ENCODE peak calls at places on chromosomes 1 and 21, in six cellular contexts. G is esophagus squamous epithelium, N is cardiac fibroblast, K is stomach, T is heart left ventricle, D is brain microvascular endothelial cell. C is an unnamed sample.

GRCh38 chr21:41712201-41712600 is 54.7 kb downstream of the RIPK4 start:
- DNase-seq in G (no peak), N (no peak), K (no peak), T (no peak), D (no peak), C (no peak)

GRCh38 chr21:31173881-31174555 is 135.7 kb upstream of the KRTAP19-8 start:
- DNase-seq in G (no peak), N (no peak), K (peak; percentile 38), T (peak; percentile 38), D (no peak), C (peak; percentile 29)

GRCh38 chr1:117512728-117513321 is 93.0 kb upstream of the TENT5C start:
- DNase-seq in G (no peak), N (peak; percentile 49), K (no peak), T (no peak), D (no peak), C (peak; percentile 24)

GRCh38 chr1:52674497-52675384 is 23.4 kb downstream of the COA7 start:
- DNase-seq in G (no peak), N (peak; percentile 32), K (no peak), T (no peak), D (peak; percentile 29), C (no peak)

GRCh38 chr1:210364479-210364878 is 35.8 kb downstream of the HHAT start:
- DNase-seq in G (no peak), N (no peak), K (no peak), T (no peak), D (no peak), C (no peak)

GRCh38 chr1:242468749-242469148 is 55.7 kb downstream of the PLD5 start:
- DNase-seq in G (no peak), N (no peak), K (no peak), T (no peak), D (no peak), C (no peak)

GRCh38 chr1:41917835-41918449 is 780 bp downstream of the HIVEP3 start:
- DNase-seq in G (no peak), N (no peak), K (peak; percentile 51), T (peak; percentile 42), D (no peak), C (peak; percentile 26)

GRCh38 chr1:35031103-35031452 is 667 bp downstream of the ZMYM6 start:
- DNase-seq in G (no peak), N (peak; percentile 61), K (no peak), T (no peak), D (peak; percentile 43), C (peak; percentile 49)

GRCh38 chr1:30732277-30732996 is 9.1 kb upstream of the MATN1 start:
- DNase-seq in G (no peak), N (peak; percentile 9), K (no peak), T (no peak), D (no peak), C (peak; percentile 60)

GRCh38 chr1:16461681-16462080 is 21.2 kb downstream of the NECAP2 start:
- DNase-seq in G (no peak), N (no peak), K (no peak), T (no peak), D (no peak), C (no peak)

GRCh38 chr1:177181631-177182291 is 11.0 kb downstream of the BRINP2 start:
- DNase-seq in G (no peak), N (peak; percentile 54), K (peak; percentile 62), T (peak; percentile 52), D (peak; percentile 34), C (peak; percentile 34)

GRCh38 chr1:110345480-110345879 is 6.3 kb downstream of the RBM15 start:
- DNase-seq in G (no peak), N (no peak), K (no peak), T (no peak), D (no peak), C (no peak)

GRCh38 chr1:110348050-110348449 is 8.9 kb downstream of the RBM15 start:
- DNase-seq in G (no peak), N (no peak), K (no peak), T (no peak), D (no peak), C (no peak)

GRCh38 chr1:110348771-110349170 is 9.6 kb downstream of the RBM15 start:
- DNase-seq in G (no peak), N (no peak), K (no peak), T (no peak), D (no peak), C (no peak)

GRCh38 chr1:110346690-110347089 is 7.5 kb downstream of the RBM15 start:
- DNase-seq in G (no peak), N (no peak), K (no peak), T (no peak), D (no peak), C (no peak)

DNA sequence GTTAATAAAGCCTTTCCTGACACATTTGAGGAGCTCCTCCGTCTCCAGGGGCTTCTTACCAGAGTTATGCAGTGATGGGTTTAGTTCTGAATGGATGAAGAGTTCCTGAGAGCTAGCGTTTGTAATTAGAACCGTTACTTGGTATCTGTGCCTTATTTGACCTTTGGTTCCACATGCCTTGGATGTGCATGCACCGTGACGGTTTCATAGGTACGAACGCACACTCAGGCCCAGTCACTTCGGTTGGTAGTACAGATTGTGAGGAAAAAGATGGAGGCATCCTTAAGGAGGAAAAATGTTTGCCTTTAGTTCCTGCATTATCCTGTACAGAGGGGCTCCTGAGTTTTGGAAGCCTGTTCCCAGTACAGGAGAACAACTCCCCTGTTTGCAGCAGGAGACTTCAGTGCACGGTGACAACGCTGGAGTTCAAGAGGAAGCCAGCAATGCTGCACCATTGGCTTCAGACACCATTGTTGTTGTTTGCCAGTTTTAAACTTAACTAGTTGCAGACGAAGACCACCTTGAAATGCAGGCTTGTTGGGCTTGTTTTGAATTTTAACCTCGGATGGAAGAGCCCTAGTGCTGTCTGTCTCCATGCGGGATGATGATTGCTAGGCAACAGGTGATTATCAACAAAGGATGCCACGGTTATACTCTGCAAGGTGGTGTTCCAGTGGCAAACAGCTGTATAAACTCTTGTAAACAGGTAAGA is 8.2 kb downstream of the RBM15 start:
- DNase-seq in G (no peak), N (no peak), K (no peak), T (no peak), D (no peak), C (no peak)
- H3K4me3 ChIP-seq in G (no peak overlapping the region), N (no peak overlapping the region), K (no peak overlapping the region), T (no peak overlapping the region), D (no peak overlapping the region), C (no peak overlapping the region)

DNA sequence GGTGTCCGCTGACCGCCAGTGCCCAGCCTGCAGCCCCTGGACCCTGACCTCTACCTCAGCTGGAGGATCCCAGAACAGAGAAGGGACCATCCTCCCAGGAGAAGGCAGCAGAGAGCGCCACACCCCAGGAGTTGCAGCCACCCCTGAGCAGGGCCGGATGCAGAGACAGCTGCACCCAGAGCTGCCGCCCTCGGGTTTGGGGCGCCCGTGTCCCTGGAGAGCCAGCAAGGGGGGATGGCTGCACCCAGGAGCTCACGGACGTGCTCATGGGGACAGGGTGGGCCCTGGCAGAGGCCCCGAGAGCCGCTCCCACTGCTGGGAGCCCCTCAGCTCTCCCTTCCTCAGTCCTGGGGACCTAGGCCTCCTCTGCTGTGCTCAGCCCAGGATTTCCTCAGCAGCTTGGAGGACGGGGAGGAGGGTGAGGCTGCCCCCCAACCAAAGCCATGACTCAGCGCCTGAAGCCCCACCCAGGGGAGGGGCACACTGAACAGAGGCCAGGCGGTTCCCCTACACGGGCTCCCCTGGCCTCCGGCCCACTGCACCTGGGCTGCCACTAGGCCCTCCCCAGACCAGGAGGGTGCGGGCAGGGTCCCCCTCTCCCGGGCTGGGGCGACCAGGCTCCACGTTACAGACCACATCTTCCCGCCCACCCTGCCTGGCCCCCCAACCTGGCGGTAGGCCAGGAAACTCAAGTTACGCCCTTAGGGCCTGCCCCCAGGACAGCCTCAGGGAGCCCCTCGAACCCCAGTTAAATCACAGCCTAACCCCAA is 2.2 kb downstream of the ACAP3 start:
- DNase-seq in G (peak; percentile 34), N (peak; percentile 79), K (peak; percentile 79), T (peak; percentile 83), D (peak; percentile 48), C (peak; percentile 70)
- H3K4me3 ChIP-seq in G (peak overlapping the region; percentile 74), N (peak overlapping the region; percentile 79), K (peak overlapping the region; percentile 89), T (peak overlapping the region; percentile 82), D (peak overlapping the region; percentile 22), C (peak overlapping the region; percentile 72)

GRCh38 chr21:34883501-34884271 is 165.4 kb downstream of the RUNX1 start:
- DNase-seq in G (no peak), N (no peak), K (no peak), T (no peak), D (no peak), C (no peak)

GRCh38 chr21:34882719-34883131 is 166.4 kb downstream of the RUNX1 start:
- DNase-seq in G (no peak), N (no peak), K (no peak), T (no peak), D (no peak), C (no peak)

GRCh38 chr21:34880401-34880800 is 168.7 kb downstream of the RUNX1 start:
- DNase-seq in G (no peak), N (no peak), K (no peak), T (no peak), D (no peak), C (no peak)

GRCh38 chr21:34881421-34881820 is 167.7 kb downstream of the RUNX1 start:
- DNase-seq in G (no peak), N (peak; percentile 75), K (no peak), T (no peak), D (peak; percentile 77), C (peak; percentile 68)

GRCh38 chr21:34881894-34882371 is 167.2 kb downstream of the RUNX1 start:
- DNase-seq in G (no peak), N (peak; percentile 93), K (no peak), T (no peak), D (no peak), C (peak; percentile 81)
- H3K4me3 ChIP-seq in G (no peak overlapping the region), N (peak overlapping the region; percentile 94), K (no peak overlapping the region), T (peak overlapping the region; percentile 2), D (peak overlapping the region; percentile 91), C (peak overlapping the region; percentile 81)

GRCh38 chr1:201505505-201505893 is 1.4 kb downstream of the CSRP1 start:
- DNase-seq in G (no peak), N (peak; percentile 83), K (no peak), T (peak; percentile 62), D (peak; percentile 66), C (peak; percentile 70)

GRCh38 chr1:201503397-201504176 is 3.3 kb downstream of the CSRP1 start:
- DNase-seq in G (no peak), N (peak; percentile 99), K (peak; percentile 38), T (peak; percentile 62), D (peak; percentile 99), C (peak; percentile 97)

GRCh38 chr1:201506092-201506491 is 831 bp downstream of the CSRP1 start:
- DNase-seq in G (no peak), N (no peak), K (no peak), T (no peak), D (no peak), C (no peak)

GRCh38 chr1:201504179-201504631 is 2.7 kb downstream of the CSRP1 start:
- DNase-seq in G (no peak), N (peak; percentile 51), K (no peak), T (no peak), D (no peak), C (peak; percentile 73)

DNA sequence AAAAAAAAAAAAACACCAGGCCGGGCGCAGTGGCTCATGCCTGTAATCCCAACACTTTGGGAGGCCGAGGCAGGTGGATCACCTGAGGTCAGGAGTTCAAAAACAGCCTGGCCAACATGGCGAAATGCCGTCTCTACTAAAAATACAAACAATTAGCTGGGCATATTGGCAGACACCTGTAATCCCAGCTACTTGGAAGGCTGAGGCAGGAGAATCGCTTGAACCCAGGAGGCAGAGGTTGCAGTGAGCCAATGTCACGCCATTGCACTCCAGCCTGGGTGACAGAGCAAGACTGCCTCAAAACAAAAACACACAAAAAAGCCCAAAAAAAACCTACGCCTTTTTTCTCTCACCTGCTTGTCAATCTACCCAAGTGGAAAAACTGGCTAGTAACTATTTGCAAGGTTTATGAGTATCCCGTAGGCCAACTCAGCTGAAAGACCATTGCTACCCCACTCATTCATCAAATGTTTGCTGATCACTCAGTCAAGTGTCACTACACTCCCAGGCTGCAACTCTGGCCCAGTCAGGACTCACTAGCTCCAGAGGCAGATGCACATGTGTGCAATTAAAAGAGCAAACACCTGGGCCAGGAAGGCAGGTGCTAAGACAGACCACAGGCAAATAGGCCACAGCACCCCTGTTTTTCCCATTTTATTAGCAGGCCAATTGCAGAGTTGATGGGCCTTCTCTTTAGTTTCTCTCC is 2.0 kb downstream of the CSRP1 start:
- DNase-seq in G (no peak), N (no peak), K (no peak), T (no peak), D (no peak), C (no peak)
- H3K4me3 ChIP-seq in G (peak overlapping the region; percentile 60), N (peak overlapping the region; percentile 79), K (peak overlapping the region; percentile 77), T (peak overlapping the region; percentile 82), D (peak overlapping the region; percentile 84), C (peak overlapping the region; percentile 81)